ENCODE peak calls at places on chromosomes 1 and 21, in five cellular contexts. O, F, T, I and R are unnamed samples.

GRCh38 chr1:42311138-42311537 is 23.9 kb downstream of the FOXJ3 start:
- DNase-seq in O (no peak), F (no peak), I (no peak), T (no peak), R (no peak)

GRCh38 chr21:43619856-43620255 is 39.4 kb downstream of the HSF2BP start:
- DNase-seq in T (no peak), O (no peak), F (no peak), I (no peak), R (no peak)

GRCh38 chr1:1167416-1168155 is 6.1 kb upstream of the TTLL10 start:
- DNase-seq in I (no peak), F (no peak), O (no peak), T (no peak), R (no peak)

GRCh38 chr1:88341436-88341835 is 342.6 kb upstream of the PKN2 start:
- DNase-seq in F (no peak), O (no peak), I (no peak), T (no peak), R (no peak)

GRCh38 chr1:53585116-53585515 is 125.9 kb downstream of the DMRTB1 start:
- DNase-seq in T (peak), I (no peak), O (no peak), F (no peak), R (no peak)

GRCh38 chr21:46206163-46207005 is 22.1 kb upstream of the SPATC1L start:
- DNase-seq in O (no peak), I (no peak), T (no peak), F (no peak), R (no peak)

GRCh38 chr1:47587891-47588582 is 150.2 kb downstream of the FOXD2 start:
- DNase-seq in O (no peak), T (no peak), F (no peak), I (no peak), R (no peak)

GRCh38 chr1:1826356-1827088 is 48.3 kb upstream of the NADK start:
- DNase-seq in T (no peak), O (no peak), F (no peak), I (no peak), R (no peak)

GRCh38 chr1:98210064-98210463 is 289.2 kb upstream of the DPYD start:
- DNase-seq in F (no peak), I (no peak), T (no peak), O (no peak), R (no peak)